ENCODE peak calls at places on chromosomes 13 and 19, in eight cellular contexts. H is CD8-positive, alpha-beta T cell; A is left ventricle myocardium inferior; B is heart right ventricle; C is cardiac muscle cell; L is body of pancreas; T is ovary; R is OCI-LY7. G is an unnamed sample. For H3K36me3 and H3K4me1, the result is how much of the 10 kb centered on the place peaks cover.

GRCh38 chr13:21762512-21762911 is 91.6 kb downstream of the FGF9 start:
- DNase-seq in H (no peak), A (no peak), B (no peak), C (no peak), L (no peak), T (no peak), R (no peak), G (no peak)

GRCh38 chr19:2235396-2236284 is 489 bp downstream of the PLEKHJ1 start:
- DNase-seq in H (no peak), A (peak), B (no peak), C (no peak), L (peak), T (no peak), R (peak), G (no peak)

GRCh38 chr13:50361282-50361681 is 346.0 kb downstream of the KCNRG start:
- DNase-seq in H (no peak), A (no peak), B (no peak), C (no peak), L (no peak), T (no peak), R (no peak), G (no peak)

GRCh38 chr13:92097337-92097903 is 699.0 kb downstream of the GPC5 start:
- DNase-seq in H (no peak), A (no peak), B (no peak), C (peak), L (no peak), T (no peak), R (no peak), G (no peak)

GRCh38 chr19:47609885-47610545 is 1.1 kb downstream of the BICRA start:
- DNase-seq in H (peak), A (peak), B (peak), C (peak), L (peak), T (peak), R (peak), G (peak)

GRCh38 chr19:33809960-33810359 is 13.3 kb downstream of the KCTD15 start:
- DNase-seq in H (no peak), A (no peak), B (no peak), C (peak), L (no peak), T (no peak), R (no peak), G (peak)

GRCh38 chr19:18469245-18470107 is 31.5 kb upstream of the ISYNA1 start:
- DNase-seq in H (peak), A (peak), B (peak), C (peak), L (peak), T (peak), R (peak), G (peak)

GRCh38 chr13:51318015-51318414 is 21.5 kb upstream of the SERPINE3 start:
- DNase-seq in H (no peak), A (no peak), B (no peak), C (no peak), L (no peak), T (no peak), R (no peak), G (no peak)

GRCh38 chr13:60881507-60881906 is 484.5 kb downstream of the TDRD3 start:
- DNase-seq in H (no peak), A (no peak), B (no peak), C (no peak), L (no peak), T (no peak), R (no peak), G (no peak)

GRCh38 chr13:109494955-109495354 is 291.4 kb downstream of the IRS2 start:
- DNase-seq in H (no peak), A (no peak), B (no peak), C (peak), L (no peak), T (no peak), R (no peak), G (no peak)

DNA sequence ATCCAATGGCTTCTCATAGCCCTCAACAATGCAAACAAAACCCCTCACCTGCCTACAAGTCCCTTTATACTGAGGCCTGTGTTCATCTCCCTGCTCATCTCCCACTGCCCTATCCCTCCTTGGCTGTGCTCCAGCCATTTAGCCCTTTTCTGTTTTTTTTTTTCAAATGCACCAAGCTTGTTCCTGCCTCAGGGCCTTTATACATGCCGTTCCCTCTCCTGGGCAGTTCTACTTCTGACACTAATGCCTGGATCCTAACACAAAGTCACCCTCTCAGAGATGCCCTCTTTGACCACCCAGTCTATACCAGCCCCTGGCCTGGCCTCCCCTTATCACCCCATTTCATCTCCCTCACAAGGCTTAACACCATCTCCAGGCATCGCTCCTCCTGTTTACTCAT is 26.9 kb downstream of the ZNF574 start:
- DNase-seq in H (no peak), A (no peak), B (no peak), C (no peak), L (no peak), T (no peak), R (no peak), G (no peak)
- H3K36me3 ChIP-seq in H (under half), A (under half), B (under half), C (under half), L (under half), T (under half), R (half or more), G (under half)

GRCh38 chr19:4007836-4008539 is 452 bp downstream of the PIAS4 start:
- DNase-seq in H (peak), A (no peak), B (no peak), C (peak), L (no peak), T (peak), R (peak), G (no peak)

GRCh38 chr19:4009990-4010807 is 2.7 kb downstream of the PIAS4 start:
- DNase-seq in H (no peak), A (no peak), B (no peak), C (no peak), L (peak), T (no peak), R (no peak), G (no peak)

GRCh38 chr19:4010808-4011110 is 3.2 kb downstream of the PIAS4 start:
- DNase-seq in H (no peak), A (no peak), B (no peak), C (no peak), L (no peak), T (no peak), R (no peak), G (no peak)

GRCh38 chr19:4012092-4012974 is 4.8 kb downstream of the PIAS4 start:
- DNase-seq in H (no peak), A (no peak), B (no peak), C (no peak), L (peak), T (no peak), R (no peak), G (no peak)

GRCh38 chr19:4007021-4007835 is at the start of gene PIAS4:
- DNase-seq in H (peak), A (peak), B (peak), C (peak), L (peak), T (peak), R (peak), G (peak)
- TF ChIP-seq CTCF in H (no peak), A (no peak), B (no peak), C (no peak), L (peak), T (peak), R (peak), G (no peak)

GRCh38 chr13:97339989-97340361 is 94.0 kb upstream of the RAP2A start:
- DNase-seq in H (no peak), A (no peak), B (no peak), C (no peak), L (no peak), T (no peak), R (no peak), G (no peak)
- H3K4me1 ChIP-seq in H (under half), A (half or more), B (under half), C (under half), L (half or more), T (under half), R (under half), G (under half)

GRCh38 chr13:77065456-77066147 is 38.6 kb upstream of the FBXL3 start:
- DNase-seq in H (no peak), A (no peak), B (no peak), C (no peak), L (no peak), T (no peak), R (no peak), G (no peak)
- H3K36me3 ChIP-seq in H (half or more), A (half or more), B (under half), C (under half), L (under half), T (under half), R (half or more), G (under half)

GRCh38 chr19:15125232-15126067 is 18.2 kb downstream of the SYDE1 start:
- DNase-seq in H (peak), A (peak), B (peak), C (peak), L (peak), T (peak), R (peak), G (peak)
- TF ChIP-seq CTCF in H (no peak), A (no peak), B (no peak), C (no peak), L (no peak), T (no peak), R (peak), G (no peak)

GRCh38 chr19:58551577-58552471 is 3.1 kb downstream of the CHMP2A start:
- DNase-seq in H (no peak), A (peak), B (no peak), C (no peak), L (peak), T (no peak), R (no peak), G (no peak)

GRCh38 chr19:58553799-58554493 is 959 bp downstream of the CHMP2A start:
- DNase-seq in H (no peak), A (peak), B (no peak), C (no peak), L (peak), T (no peak), R (no peak), G (no peak)

GRCh38 chr19:58554494-58555368 is at the start of gene CHMP2A:
- DNase-seq in H (peak), A (peak), B (peak), C (peak), L (peak), T (peak), R (peak), G (peak)

GRCh38 chr19:58551123-58551497 is 3.8 kb downstream of the CHMP2A start:
- DNase-seq in H (no peak), A (no peak), B (no peak), C (no peak), L (no peak), T (no peak), R (no peak), G (no peak)

DNA sequence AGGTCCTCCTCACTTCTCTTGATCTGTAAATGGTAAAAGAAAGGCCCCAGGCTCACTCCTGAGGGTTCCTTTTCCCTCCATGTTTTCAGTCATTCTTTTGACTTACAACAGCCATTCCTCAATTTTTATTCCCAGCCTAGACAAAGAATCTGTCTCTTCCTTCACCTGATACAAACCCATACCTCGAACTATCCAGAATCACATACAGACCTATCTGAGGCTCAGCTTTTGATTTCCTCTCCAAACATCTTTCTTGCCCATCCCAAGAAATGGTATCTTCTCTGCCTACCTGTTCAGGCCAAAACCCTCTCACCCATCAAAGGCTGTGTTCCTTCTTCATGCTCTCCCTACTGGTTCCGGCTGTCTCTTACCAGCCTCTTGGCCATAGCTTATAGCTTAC is 2.2 kb downstream of the CHMP2A start:
- DNase-seq in H (no peak), A (no peak), B (no peak), C (no peak), L (no peak), T (no peak), R (no peak), G (no peak)
- H3K4me1 ChIP-seq in H (under half), A (half or more), B (under half), C (under half), L (under half), T (under half), R (under half), G (under half)

DNA sequence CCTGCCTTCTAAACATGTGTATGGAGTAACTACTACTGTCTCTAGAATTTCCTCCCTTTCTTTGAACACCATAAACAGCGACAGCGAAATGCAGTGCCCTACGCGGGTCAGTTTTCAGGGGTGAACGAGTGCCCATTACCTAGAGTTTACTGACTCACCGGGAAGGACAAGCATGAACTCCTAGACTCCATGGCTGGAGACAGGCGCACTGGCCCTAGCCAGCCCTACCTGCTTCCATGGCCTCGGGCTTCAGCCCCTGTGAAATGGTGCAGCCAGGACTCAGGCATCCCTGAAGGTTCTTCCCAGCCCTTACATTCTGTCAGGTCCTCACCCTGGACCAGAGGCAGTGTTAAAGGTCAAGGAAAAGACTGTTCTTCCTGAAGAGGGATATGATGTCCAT is 8.5 kb downstream of the RANBP3 start:
- DNase-seq in H (no peak), A (no peak), B (no peak), C (no peak), L (no peak), T (no peak), R (no peak), G (no peak)
- H3K36me3 ChIP-seq in H (under half), A (under half), B (under half), C (under half), L (under half), T (under half), R (half or more), G (under half)

GRCh38 chr13:106391271-106391670 is 144.2 kb downstream of the EFNB2 start:
- DNase-seq in H (no peak), A (no peak), B (no peak), C (no peak), L (no peak), T (no peak), R (no peak), G (no peak)
- TF ChIP-seq CTCF in H (no peak), A (no peak), B (no peak), C (no peak), L (no peak), T (no peak), R (no peak), G (no peak)

DNA sequence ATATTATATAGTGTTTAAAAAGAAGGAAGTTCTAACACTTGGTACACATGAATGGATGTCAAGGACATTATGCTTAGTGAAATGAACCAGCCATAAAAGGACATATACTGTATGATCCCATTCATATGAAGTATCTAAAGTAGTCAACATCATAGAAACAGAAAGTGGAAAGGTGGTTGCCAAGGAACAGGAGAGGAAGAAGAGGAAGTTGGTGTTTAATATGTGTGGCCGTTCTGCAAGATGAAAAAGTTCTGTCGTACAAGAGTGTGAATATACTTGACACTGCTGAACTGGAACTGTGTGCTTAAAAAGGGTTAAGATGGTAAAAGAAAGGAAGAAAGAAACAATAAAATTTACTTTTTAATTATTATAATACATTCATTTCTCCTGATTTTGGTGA is 33.1 kb upstream of the C1QTNF9 start:
- DNase-seq in H (no peak), A (no peak), B (no peak), C (no peak), L (no peak), T (no peak), R (no peak), G (no peak)
- H3K4me1 ChIP-seq in H (half or more), A (half or more), B (under half), C (under half), L (under half), T (under half), R (under half), G (under half)